ENCODE peak calls at places on chromosomes 12 and 14, in nine cellular contexts. G is right cardiac atrium, I is NB4, Q is tibial artery, N is fibroblast of villous mesenchyme, Z is cardiac fibroblast, O is endothelial cell of umbilical vein, A is heart right ventricle, K is transverse colon. D is an unnamed sample.

GRCh38 chr12:5568325-5568981 is 136.5 kb downstream of the NTF3 start:
- DNase-seq in G (no peak), I (no peak), A (no peak), Z (no peak), K (no peak), O (no peak), N (no peak), Q (no peak), D (no peak)

GRCh38 chr14:88821888-88822287 is 2.6 kb upstream of the TTC8 start:
- DNase-seq in N (no peak), G (no peak), A (no peak), O (no peak), Z (no peak), I (no peak), K (no peak), Q (no peak), D (no peak)

GRCh38 chr14:69299286-69300035 is 39.5 kb downstream of the GALNT16 start:
- DNase-seq in I (no peak), Q (peak; percentile 16), G (no peak), A (no peak), Z (no peak), K (no peak), N (no peak), O (no peak), D (no peak)

GRCh38 chr14:30132201-30132600 is 204.6 kb upstream of the PRKD1 start:
- DNase-seq in A (no peak), I (no peak), Q (no peak), K (no peak), O (no peak), Z (no peak), G (no peak), N (no peak), D (no peak)

GRCh38 chr14:31950760-31951637 is 126.1 kb upstream of the ARHGAP5 start:
- DNase-seq in G (peak; percentile 82), A (peak; percentile 56), O (no peak), K (peak; percentile 83), N (peak; percentile 83), I (no peak), Z (peak; percentile 49), Q (no peak), D (no peak)

GRCh38 chr14:67749341-67750110 is 47.8 kb downstream of the RDH12 start:
- DNase-seq in Q (no peak), A (no peak), Z (no peak), O (no peak), K (no peak), G (no peak), I (no peak), N (no peak), D (no peak)

GRCh38 chr14:30221546-30221945 is 293.9 kb upstream of the PRKD1 start:
- DNase-seq in Q (no peak), O (peak; percentile 57), A (no peak), I (no peak), Z (no peak), K (no peak), N (no peak), G (no peak), D (no peak)

GRCh38 chr12:22110176-22110575 is 64.2 kb downstream of the CMAS start:
- DNase-seq in G (no peak), K (no peak), Q (no peak), I (no peak), A (no peak), N (no peak), Z (no peak), O (no peak), D (no peak)

GRCh38 chr14:51792819-51793218 is 67.6 kb upstream of the GNG2 start:
- DNase-seq in O (no peak), N (peak; percentile 17), I (no peak), K (no peak), A (no peak), Z (peak; percentile 40), G (no peak), Q (no peak), D (no peak)

GRCh38 chr12:122125452-122126341 is 47.1 kb downstream of the MLXIP start:
- DNase-seq in I (no peak), A (no peak), G (no peak), Z (no peak), Q (no peak), O (no peak), N (no peak), K (no peak), D (no peak)
- H3K4me3 ChIP-seq in I (no peak overlapping the region), A (no peak overlapping the region), G (no peak overlapping the region), Z (no peak overlapping the region), Q (no peak overlapping the region), O (no peak overlapping the region), N (no peak overlapping the region), K (no peak overlapping the region), D (no peak overlapping the region)

DNA sequence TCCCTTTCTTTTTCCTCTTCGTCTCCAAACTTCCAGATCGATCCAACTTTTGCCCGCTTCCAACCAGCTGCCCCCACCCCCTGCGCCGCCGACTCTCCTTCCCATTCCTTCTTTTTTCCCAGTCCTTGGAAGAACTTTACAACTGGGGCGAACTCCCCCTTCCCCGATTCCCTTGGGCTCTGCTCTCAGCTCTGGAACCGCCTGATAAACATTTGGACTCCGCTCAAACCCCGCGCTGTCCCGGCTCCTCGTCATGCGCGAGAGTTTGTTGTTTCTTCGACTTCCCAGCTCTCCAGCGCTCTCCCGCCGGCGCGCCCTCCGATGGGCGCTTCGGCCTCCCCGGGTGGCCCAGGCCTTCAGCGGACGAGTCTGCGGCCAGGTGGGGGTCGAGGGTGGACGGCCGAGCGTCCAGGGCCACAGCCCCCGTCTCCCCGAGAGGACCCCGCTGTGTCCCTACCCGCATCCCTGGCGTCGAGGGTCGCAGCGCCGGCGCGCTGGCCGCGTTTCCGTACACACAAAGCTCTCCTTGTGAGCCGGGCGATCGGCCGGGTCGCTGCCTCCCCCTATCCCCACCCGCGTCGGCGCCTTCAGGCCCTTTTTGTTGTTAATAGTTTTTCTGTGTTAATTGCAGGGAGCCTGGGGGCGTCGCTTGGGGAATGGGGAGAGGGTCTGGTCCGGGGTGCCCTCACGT is 819 bp downstream of the MMP14 start:
- DNase-seq in G (peak; percentile 92), O (peak; percentile 67), I (peak; percentile 68), A (peak; percentile 73), Z (peak; percentile 64), K (peak; percentile 58), Q (peak; percentile 88), N (peak; percentile 65), D (no peak)
- H3K4me3 ChIP-seq in G (peak overlapping the region; percentile 89), O (peak overlapping the region; percentile 75), I (peak overlapping the region; percentile 79), A (peak overlapping the region; percentile 91), Z (peak overlapping the region; percentile 91), K (peak overlapping the region; percentile 83), Q (peak overlapping the region; percentile 84), N (peak overlapping the region; percentile 97), D (peak overlapping the region; percentile 63)

DNA sequence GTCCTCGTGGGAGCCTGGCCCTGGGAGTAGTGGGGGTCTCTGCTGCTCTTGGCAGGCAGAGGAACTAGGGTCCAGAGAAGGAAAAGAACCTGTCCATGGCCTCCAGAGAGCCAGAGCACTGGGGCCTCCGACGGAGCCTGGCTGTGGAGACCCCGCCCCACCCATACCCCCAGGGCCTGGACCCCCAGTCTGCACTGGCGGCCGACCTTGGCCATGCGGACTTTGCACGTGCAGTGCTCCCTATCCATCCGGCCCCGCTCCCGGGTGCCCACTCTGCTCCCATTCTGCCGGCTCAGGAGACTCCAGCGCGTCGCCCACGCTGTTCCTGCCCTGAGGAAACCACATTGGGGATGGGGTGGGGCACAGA is 1.1 kb downstream of the BEGAIN start:
- DNase-seq in G (peak; percentile 31), I (no peak), Z (no peak), Q (peak; percentile 50), A (peak; percentile 6), O (no peak), N (no peak), K (no peak), D (no peak)
- H3K4me3 ChIP-seq in G (no peak overlapping the region), I (no peak overlapping the region), Z (peak overlapping the region; percentile 47), Q (no peak overlapping the region), A (peak overlapping the region; percentile 55), O (no peak overlapping the region), N (peak overlapping the region; percentile 41), K (peak overlapping the region; percentile 47), D (no peak overlapping the region)

GRCh38 chr12:9325513-9325912 is 117.3 kb upstream of the PZP start:
- DNase-seq in K (no peak), G (peak; percentile 65), O (no peak), A (no peak), N (no peak), Q (no peak), I (no peak), Z (no peak), D (no peak)
- H3K4me3 ChIP-seq in K (no peak overlapping the region), G (no peak overlapping the region), O (no peak overlapping the region), A (peak overlapping the region; percentile 3), N (no peak overlapping the region), Q (no peak overlapping the region), I (no peak overlapping the region), Z (no peak overlapping the region), D (no peak overlapping the region)

GRCh38 chr14:104676694-104677505 is 12.5 kb upstream of the INF2 start:
- DNase-seq in Z (no peak), Q (peak; percentile 74), N (no peak), I (peak; percentile 30), K (peak; percentile 35), A (peak; percentile 32), O (peak; percentile 28), G (peak; percentile 74), D (no peak)
- H3K4me3 ChIP-seq in Z (peak overlapping the region; percentile 43), Q (peak overlapping the region; percentile 51), N (peak overlapping the region; percentile 65), I (peak overlapping the region; percentile 51), K (peak overlapping the region; percentile 49), A (peak overlapping the region; percentile 64), O (peak overlapping the region; percentile 38), G (peak overlapping the region; percentile 36), D (no peak overlapping the region)

GRCh38 chr12:83196694-83197350 is 510.1 kb downstream of the TMTC2 start:
- DNase-seq in O (no peak), I (no peak), K (no peak), Z (no peak), N (no peak), A (no peak), G (no peak), Q (no peak), D (no peak)

GRCh38 chr12:83198291-83198690 is 511.6 kb downstream of the TMTC2 start:
- DNase-seq in Z (no peak), O (no peak), K (no peak), A (no peak), Q (no peak), I (no peak), N (no peak), G (no peak), D (no peak)

GRCh38 chr12:83199069-83199468 is 512.4 kb downstream of the TMTC2 start:
- DNase-seq in I (no peak), A (no peak), Z (no peak), N (no peak), O (no peak), K (no peak), Q (no peak), G (no peak), D (no peak)

GRCh38 chr12:83197483-83197914 is 510.8 kb downstream of the TMTC2 start:
- DNase-seq in N (no peak), Z (no peak), G (no peak), Q (no peak), A (no peak), O (no peak), I (no peak), K (no peak), D (no peak)
- H3K4me3 ChIP-seq in N (no peak overlapping the region), Z (no peak overlapping the region), G (no peak overlapping the region), Q (no peak overlapping the region), A (no peak overlapping the region), O (no peak overlapping the region), I (no peak overlapping the region), K (no peak overlapping the region), D (no peak overlapping the region)